ENCODE peak calls at places on chromosomes 13 and 19, in four cellular contexts. C, U, F and O are unnamed samples.

GRCh38 chr19:38373907-38374331 is 452 bp upstream of the PSMD8 start:
- DNase-seq in C (no peak), U (no peak), F (no peak), O (no peak)

GRCh38 chr19:11269408-11269807 is 7.1 kb upstream of the DOCK6 start:
- DNase-seq in C (no peak), U (no peak), F (no peak), O (no peak)

GRCh38 chr19:18308051-18308947 is 14.6 kb downstream of the LSM4 start:
- DNase-seq in C (no peak), U (no peak), F (no peak), O (no peak)

GRCh38 chr13:98143601-98144500 is 957 bp downstream of the FARP1 start:
- DNase-seq in C (no peak), U (no peak), F (peak), O (no peak)

GRCh38 chr19:2171349-2172145 is 7.8 kb downstream of the DOT1L start:
- DNase-seq in C (no peak), U (no peak), F (peak), O (no peak)

GRCh38 chr13:26019241-26019640 is 32.6 kb downstream of the SHISA2 start:
- DNase-seq in C (no peak), U (no peak), F (no peak), O (no peak)

GRCh38 chr19:2503521-2504109 is 27.7 kb downstream of the GADD45B start:
- DNase-seq in C (peak), U (no peak), F (no peak), O (no peak)

GRCh38 chr13:35804901-35805300 is 326.3 kb downstream of the DCLK1 start:
- DNase-seq in C (no peak), U (no peak), F (no peak), O (no peak)

GRCh38 chr19:42140125-42140754 is 8.0 kb upstream of the POU2F2 start:
- DNase-seq in C (no peak), U (no peak), F (peak), O (no peak)

GRCh38 chr19:5293607-5294089 is 47.0 kb downstream of the PTPRS start:
- DNase-seq in C (no peak), U (no peak), F (no peak), O (no peak)

GRCh38 chr19:5676711-5677110 is 3.6 kb downstream of the MICOS13 start:
- DNase-seq in C (no peak), U (no peak), F (no peak), O (no peak)

GRCh38 chr19:52527954-52528326 is 472 bp downstream of the ZNF808 start:
- DNase-seq in C (no peak), U (no peak), F (no peak), O (no peak)

GRCh38 chr13:23506071-23506820 is 64.0 kb upstream of the TNFRSF19 start:
- DNase-seq in C (no peak), U (no peak), F (no peak), O (no peak)

DNA sequence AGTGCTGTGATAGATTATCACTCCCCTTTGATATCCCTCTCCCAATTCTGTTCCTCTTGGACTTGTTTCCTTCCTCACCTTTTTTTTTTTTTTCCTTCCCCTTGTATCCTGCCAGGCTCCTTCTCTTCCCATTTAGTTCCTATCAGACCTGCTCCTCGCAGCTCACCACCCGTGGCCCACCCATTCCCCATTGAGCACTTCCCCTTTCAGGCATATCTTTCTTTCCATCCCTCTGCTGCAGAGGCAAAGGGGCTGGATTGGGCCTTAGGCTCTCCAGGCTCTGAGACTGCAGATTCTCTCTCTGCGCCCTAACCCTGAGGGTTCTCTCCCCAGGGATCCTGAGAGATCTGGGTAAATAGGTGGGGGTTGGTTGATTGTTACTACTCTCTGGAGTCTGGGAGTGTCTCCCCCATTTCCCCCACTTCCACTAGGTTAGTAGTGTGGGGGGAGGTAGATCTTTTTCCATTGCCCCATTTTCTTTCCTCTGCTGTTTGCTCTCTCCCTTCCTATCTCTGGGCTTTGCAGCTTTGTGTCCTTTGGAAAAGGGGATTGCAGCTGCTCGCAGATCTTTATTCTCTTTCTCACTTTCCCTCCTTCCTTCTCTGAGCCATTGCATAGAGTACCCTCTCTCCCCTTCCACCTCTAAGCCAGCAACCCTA is 2.3 kb downstream of the ARHGAP35 start:
- DNase-seq in C (peak), U (no peak), F (no peak), O (no peak)
- H3K27ac ChIP-seq in C (peak), U (peak), F (peak), O (peak)

GRCh38 chr13:51271008-51271407 is 48.8 kb downstream of the FAM124A start:
- DNase-seq in C (no peak), U (no peak), F (no peak), O (peak)

GRCh38 chr13:51269039-51269438 is 46.8 kb downstream of the FAM124A start:
- DNase-seq in C (no peak), U (no peak), F (no peak), O (no peak)

GRCh38 chr13:51266642-51267041 is 44.4 kb downstream of the FAM124A start:
- DNase-seq in C (no peak), U (no peak), F (no peak), O (no peak)

GRCh38 chr13:51270606-51271005 is 48.4 kb downstream of the FAM124A start:
- DNase-seq in C (no peak), U (no peak), F (no peak), O (no peak)

DNA sequence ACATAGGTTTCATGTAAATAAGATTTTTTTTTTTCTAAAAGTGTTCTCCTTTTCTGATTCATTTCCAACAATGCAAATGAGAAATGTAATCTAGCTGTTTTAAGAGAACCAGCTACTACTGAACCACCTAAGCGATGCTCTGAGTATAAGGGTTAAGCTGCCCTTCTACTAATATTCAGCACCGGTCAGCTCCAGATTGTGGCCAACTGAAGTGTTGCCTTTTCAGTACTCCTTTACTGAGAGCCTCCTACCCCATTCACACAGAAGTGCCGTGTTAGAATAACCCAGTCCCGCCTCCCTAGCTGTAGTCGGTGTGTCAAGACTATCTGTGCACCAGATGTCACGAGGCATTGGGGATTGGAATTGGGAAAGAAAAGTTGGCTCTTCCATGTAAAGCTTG is 45.4 kb downstream of the FAM124A start:
- DNase-seq in C (no peak), U (no peak), F (no peak), O (no peak)
- H3K27ac ChIP-seq in C (no peak), U (no peak), F (no peak), O (no peak)

GRCh38 chr13:50123002-50123401 is 107.8 kb downstream of the KCNRG start:
- DNase-seq in C (no peak), U (no peak), F (no peak), O (no peak)
- H3K27ac ChIP-seq in C (peak), U (peak), F (peak), O (peak)

GRCh38 chr13:32212420-32212819 is 102.7 kb downstream of the ZAR1L start:
- DNase-seq in C (no peak), U (no peak), F (no peak), O (no peak)

GRCh38 chr13:32210081-32210480 is 105.1 kb downstream of the ZAR1L start:
- DNase-seq in C (no peak), U (no peak), F (no peak), O (no peak)

GRCh38 chr13:32211788-32212187 is 103.4 kb downstream of the ZAR1L start:
- DNase-seq in C (no peak), U (no peak), F (no peak), O (no peak)

GRCh38 chr13:32216281-32216680 is 98.9 kb downstream of the ZAR1L start:
- DNase-seq in C (no peak), U (no peak), F (no peak), O (no peak)

DNA sequence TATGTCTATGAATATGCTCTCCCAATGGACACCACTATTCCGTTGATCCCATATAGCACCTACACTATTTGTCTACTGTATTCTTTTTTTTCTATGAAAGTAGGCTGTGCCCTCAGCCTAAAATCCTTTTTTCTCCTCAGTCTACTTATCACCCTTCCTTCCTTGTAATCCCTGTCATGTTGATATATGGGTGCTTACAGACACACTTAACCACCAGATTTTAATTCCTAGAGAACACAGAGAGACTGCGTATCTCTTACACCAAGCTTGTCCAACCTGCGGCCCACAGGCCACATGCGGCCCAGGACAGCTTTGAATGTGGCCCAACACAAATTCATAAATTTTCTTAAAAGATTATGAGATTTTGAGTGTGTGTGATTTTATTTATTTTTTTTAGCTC is 101.1 kb downstream of the ZAR1L start:
- DNase-seq in C (no peak), U (no peak), F (no peak), O (no peak)
- H3K27ac ChIP-seq in C (no peak), U (no peak), F (no peak), O (no peak)

GRCh38 chr13:41668130-41668757 is 210.9 kb downstream of the RGCC start:
- DNase-seq in C (no peak), U (no peak), F (peak), O (peak)
- H3K27ac ChIP-seq in C (no peak), U (no peak), F (no peak), O (no peak)

DNA sequence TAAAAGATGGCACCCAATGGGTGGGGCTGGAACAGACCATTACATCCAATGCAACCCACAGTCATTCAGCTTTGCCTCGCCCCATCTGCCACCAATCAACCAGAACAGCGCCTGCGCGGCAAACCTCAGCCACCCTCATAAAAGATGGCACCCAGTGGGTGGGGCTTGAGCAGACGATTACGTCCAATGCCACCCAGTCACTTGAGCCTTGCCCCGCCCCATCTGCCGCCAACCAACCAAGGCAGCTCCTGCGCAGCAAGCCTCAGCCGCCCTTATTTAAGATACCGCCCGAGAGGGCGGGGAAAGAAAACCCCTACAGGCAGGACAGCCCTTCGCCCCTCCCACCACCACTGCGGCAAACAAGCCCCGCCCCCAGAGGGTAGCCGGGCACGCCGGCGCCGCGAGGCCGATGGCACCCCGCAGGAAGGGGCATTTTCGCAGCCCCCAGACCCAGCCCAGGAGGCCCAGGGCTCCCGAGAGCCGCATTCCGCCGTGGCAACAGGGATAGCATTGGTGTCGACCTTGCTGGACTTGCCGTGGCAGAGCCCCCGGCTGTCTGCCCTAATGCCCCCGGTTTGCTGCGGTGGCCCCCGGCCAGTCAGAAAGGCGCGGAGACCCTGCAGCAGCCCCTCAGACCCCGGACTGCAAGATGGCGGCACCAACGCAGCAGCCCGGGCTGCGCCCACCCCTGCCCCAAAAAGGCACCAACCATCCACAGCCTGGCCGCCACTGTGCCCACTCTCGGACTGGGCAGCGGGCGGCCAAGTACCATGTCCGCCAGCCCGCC is 668 bp downstream of the PEG3 start:
- DNase-seq in C (peak), U (peak), F (peak), O (peak)
- H3K27ac ChIP-seq in C (no peak), U (peak), F (peak), O (peak)

DNA sequence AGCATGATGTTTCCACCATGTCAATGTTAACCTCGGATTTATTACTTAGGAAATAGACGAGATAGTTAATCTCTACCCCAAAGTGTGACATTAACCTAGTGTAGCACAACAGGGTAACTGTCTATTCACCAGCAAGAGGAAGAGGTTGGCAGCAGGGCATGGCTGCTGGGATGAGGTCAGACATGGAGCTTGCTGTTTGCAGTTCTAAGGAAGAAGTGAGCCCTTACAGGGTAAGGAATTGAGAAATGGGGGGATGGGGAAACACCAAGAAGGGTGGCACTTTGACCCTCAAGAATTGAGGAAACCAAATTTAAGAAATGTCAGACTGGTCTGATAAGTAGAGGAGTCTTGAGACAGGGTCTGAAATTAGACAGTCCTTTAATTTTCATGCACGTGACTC is 62.4 kb downstream of the MBD3L2B start:
- DNase-seq in C (no peak), U (no peak), F (no peak), O (no peak)
- H3K27ac ChIP-seq in C (no peak), U (no peak), F (no peak), O (no peak)

DNA sequence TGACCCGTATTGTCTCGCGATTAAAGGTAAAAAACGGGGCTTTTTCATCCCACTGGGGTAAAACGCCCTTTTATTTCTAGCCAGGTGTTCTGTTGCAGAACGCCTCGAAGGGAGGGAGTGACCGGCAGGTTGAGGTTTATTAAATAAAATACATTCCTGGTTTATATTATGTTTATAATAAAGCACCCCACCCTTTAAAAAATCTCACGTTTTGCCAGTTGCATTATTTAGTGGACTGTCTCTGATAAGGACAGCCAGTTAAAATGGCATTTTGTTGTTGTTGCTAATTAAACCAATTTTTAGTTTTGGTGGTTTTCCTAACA is 25.1 kb upstream of the ZNF850 start:
- DNase-seq in C (no peak), U (no peak), F (no peak), O (no peak)
- H3K27ac ChIP-seq in C (peak), U (peak), F (peak), O (peak)

DNA sequence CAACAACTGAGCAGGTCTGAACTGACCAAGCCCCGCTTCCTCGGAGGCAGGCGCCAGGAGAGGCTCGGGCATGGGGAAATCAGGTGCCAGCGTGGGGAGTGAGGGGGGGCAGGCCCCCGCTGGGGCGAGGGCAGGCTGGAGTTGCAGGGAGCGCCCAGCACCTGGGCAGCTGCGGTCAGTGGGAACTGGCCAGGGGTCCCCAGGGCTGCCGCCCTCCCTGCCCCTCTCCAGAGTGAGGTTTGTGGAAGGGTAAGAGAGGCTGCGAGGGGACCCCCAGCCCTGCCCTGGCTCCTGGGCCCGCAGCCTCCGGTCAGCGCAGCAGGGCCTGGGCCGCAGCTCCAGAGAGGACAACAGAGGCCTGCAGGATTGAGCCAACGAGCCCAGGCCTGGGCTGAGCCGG is 32.5 kb downstream of the PIP5K1C start:
- DNase-seq in C (no peak), U (no peak), F (no peak), O (no peak)
- H3K27ac ChIP-seq in C (no peak), U (peak), F (peak), O (peak)

GRCh38 chr19:57317503-57317902 is 2.8 kb upstream of the ZNF543 start:
- DNase-seq in C (no peak), U (no peak), F (no peak), O (no peak)

GRCh38 chr19:57321746-57322145 is 1.5 kb downstream of the ZNF543 start:
- DNase-seq in C (no peak), U (no peak), F (no peak), O (no peak)

GRCh38 chr19:57319869-57320179 is 448 bp upstream of the ZNF543 start:
- DNase-seq in C (no peak), U (no peak), F (no peak), O (no peak)

GRCh38 chr19:57320180-57321084 is at the start of gene ZNF543:
- DNase-seq in C (peak), U (peak), F (peak), O (peak)

DNA sequence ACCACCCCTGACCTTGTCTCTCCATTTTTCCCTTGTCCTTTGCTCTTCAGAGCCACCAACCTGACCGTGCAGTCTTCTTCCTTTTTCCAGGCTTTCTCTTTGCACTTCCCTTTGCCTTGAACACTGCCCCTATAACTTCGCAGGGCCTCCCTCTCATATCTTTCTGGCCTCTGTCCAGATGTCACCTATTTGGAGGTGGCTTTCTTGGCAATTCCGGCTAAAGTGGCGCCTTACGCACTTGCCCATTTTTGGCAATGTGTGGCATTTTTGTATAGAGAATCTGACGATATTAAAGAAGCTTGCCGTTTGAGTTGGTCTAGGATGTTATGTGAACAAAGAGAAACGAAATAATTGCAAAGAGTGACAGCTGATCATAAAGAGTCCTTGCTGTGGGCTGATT is 892 bp downstream of the ZNF543 start:
- DNase-seq in C (no peak), U (no peak), F (no peak), O (no peak)
- H3K27ac ChIP-seq in C (no peak), U (peak), F (no peak), O (no peak)